ENCODE peak calls at places on chromosomes 4 and X, in six cellular contexts. X is fibroblast of mammary gland, U is cardiac fibroblast, W is A549, Q is ascending aorta, N is glutamatergic neuron. E is an unnamed sample.

GRCh38 chr4:55397024-55397520 is 1.3 kb downstream of the TMEM165 start:
- DNase-seq in X (peak; percentile 47), W (no peak), Q (peak; percentile 65), N (peak; percentile 17), U (peak; percentile 69), E (no peak)

GRCh38 chr4:146146918-146147317 is 28.6 kb upstream of the LSM6 start:
- DNase-seq in N (no peak), X (no peak), Q (no peak), U (no peak), W (no peak), E (no peak)

GRCh38 chrX:97399400-97399799 is 515.7 kb downstream of the RPA4 start:
- DNase-seq in U (peak; percentile 38), W (peak; percentile 25), X (peak; percentile 68), Q (no peak), N (no peak), E (no peak)

GRCh38 chr4:60656171-60656570 is 544.0 kb upstream of the ADGRL3 start:
- DNase-seq in U (peak; percentile 2), Q (no peak), W (no peak), N (no peak), X (no peak), E (no peak)

GRCh38 chrX:114712466-114712865 is 128.6 kb downstream of the HTR2C start:
- DNase-seq in Q (no peak), X (peak; percentile 60), U (no peak), W (no peak), N (no peak), E (no peak)

GRCh38 chrX:104343408-104344129 is 88.8 kb upstream of the ESX1 start:
- DNase-seq in W (peak; percentile 20), U (peak; percentile 88), X (peak; percentile 83), N (peak; percentile 19), Q (no peak), E (no peak)

GRCh38 chr4:181569553-181569952 is 673.6 kb upstream of the TENM3 start:
- DNase-seq in N (no peak), U (peak; percentile 69), Q (no peak), W (peak; percentile 6), X (peak; percentile 73), E (peak; percentile 20)

GRCh38 chr4:182143822-182144620 is 99.2 kb upstream of the TENM3 start:
- DNase-seq in X (peak; percentile 81), W (peak; percentile 18), N (peak; percentile 60), U (peak; percentile 68), Q (no peak), E (no peak)

GRCh38 chr4:6085028-6085942 is 67.1 kb upstream of the C4orf50 start:
- DNase-seq in W (no peak), U (no peak), Q (no peak), N (no peak), X (no peak), E (no peak)

GRCh38 chr4:181301735-181302380 is 941.3 kb upstream of the TENM3 start:
- DNase-seq in X (peak; percentile 26), N (peak; percentile 66), W (peak; percentile 4), U (peak; percentile 10), Q (no peak), E (peak; percentile 14)

GRCh38 chrX:10477525-10477924 is 142.9 kb downstream of the MID1 start:
- DNase-seq in U (peak; percentile 34), X (no peak), N (no peak), Q (no peak), W (no peak), E (no peak)

GRCh38 chr4:76687730-76688441 is 210.1 kb downstream of the SOWAHB start:
- DNase-seq in W (no peak), N (no peak), Q (no peak), U (no peak), X (no peak), E (no peak)

DNA sequence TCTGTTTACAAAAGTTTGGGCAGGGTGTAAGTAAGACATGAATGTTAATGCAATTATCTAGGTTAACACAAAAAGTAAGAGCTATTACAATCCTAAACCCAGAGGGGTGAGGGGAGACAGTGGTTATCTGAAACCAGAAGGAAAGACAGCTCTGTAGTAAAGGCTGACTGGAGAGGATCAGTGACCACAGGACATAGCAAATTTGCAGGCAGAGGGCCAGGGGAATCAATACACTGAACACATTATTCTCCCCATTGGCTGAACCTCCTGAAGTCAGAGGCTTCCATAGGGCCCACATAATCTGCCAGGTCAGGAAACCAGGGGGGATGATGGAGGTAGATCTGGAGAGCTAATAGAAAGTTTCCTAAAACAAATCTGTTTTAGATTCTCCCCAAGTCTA is 689.4 kb upstream of the ATOH1 start:
- DNase-seq in W (no peak), Q (no peak), N (no peak), X (no peak), U (no peak), E (no peak)
- TF ChIP-seq CTCF in W (no peak), Q (no peak), N (no peak), X (no peak), U (no peak), E (no peak)

GRCh38 chr4:112094330-112094729 is 50.9 kb upstream of the FAM241A start:
- DNase-seq in Q (no peak), X (no peak), U (no peak), W (no peak), N (no peak), E (no peak)
- TF ChIP-seq CTCF in Q (no peak), X (no peak), U (no peak), W (no peak), N (no peak), E (no peak)

DNA sequence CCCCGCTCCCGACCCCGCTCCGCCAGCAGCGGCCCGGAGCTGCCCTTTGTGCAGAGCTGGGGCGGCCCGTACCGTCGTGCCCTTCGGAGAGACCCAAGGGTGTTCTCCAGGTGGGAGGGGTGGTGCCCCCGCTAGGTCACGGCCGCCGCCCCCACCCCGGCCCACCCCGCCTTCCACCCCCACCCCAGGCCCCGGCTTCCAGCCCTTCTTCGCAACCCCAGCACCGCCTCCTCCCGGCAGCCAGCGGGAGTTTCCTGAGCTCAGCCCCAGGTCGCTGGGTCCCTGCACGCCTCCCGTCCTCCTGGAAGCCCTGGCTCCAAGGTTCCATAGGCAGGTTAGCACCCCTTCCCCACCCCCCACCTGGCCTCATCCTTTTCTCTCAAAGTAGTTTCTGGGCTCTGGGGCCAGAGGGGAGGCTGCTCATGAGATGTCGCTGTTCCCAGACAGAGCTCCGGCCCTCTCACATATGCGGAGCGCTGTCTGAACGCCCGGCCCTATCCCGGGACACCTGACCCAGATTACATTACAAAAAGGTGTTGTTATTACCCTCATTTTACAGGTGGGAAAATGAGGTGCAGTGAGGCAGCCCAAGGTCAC is 25.2 kb upstream of the FGFR3 start:
- DNase-seq in X (peak; percentile 20), N (peak; percentile 82), Q (no peak), U (peak; percentile 35), W (peak; percentile 87), E (peak; percentile 95)
- TF ChIP-seq CTCF in X (peak; percentile 38), N (peak; percentile 65), Q (peak; percentile 5), U (peak; percentile 45), W (peak; percentile 21), E (peak; percentile 19)

DNA sequence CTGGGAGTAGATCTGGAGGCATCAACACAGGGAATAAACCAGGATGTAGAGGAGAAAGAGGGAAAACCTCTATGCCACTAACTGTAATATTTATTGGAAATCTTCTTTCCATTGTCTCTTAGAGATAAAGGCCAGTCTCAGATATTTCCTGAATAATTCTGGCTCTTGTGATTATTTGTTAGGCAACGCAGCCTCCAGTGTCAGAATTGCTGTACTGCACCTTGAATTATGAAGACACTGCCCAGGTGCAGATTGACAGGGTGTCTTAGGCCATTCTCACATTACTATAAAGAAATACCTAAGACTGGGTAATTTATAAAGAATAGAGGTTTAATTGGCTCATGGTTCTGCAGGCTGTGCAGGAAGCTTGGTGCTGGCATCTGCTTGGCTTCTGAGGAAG is 100.7 kb upstream of the ZDHHC15 start:
- DNase-seq in U (no peak), X (no peak), N (no peak), Q (no peak), W (no peak), E (no peak)
- TF ChIP-seq CTCF in U (no peak), X (peak; percentile 5), N (peak; percentile 44), Q (no peak), W (no peak), E (no peak)

GRCh38 chrX:48937065-48937907 is 18.5 kb upstream of the PIM2 start:
- DNase-seq in X (peak; percentile 23), Q (peak; percentile 72), N (no peak), W (no peak), U (peak; percentile 28), E (no peak)
- TF ChIP-seq CTCF in X (no peak), Q (no peak), N (no peak), W (no peak), U (no peak), E (no peak)

GRCh38 chr4:87649980-87650379 is at the start of gene DMP1:
- DNase-seq in W (no peak), X (no peak), N (no peak), U (no peak), Q (no peak), E (no peak)

GRCh38 chr4:87644286-87644685 is 5.8 kb upstream of the DMP1 start:
- DNase-seq in X (no peak), U (no peak), N (no peak), Q (no peak), W (no peak), E (no peak)
- TF ChIP-seq CTCF in X (peak; percentile 20), U (no peak), N (no peak), Q (no peak), W (no peak), E (no peak)

GRCh38 chr4:176569301-176569700 is 223.4 kb downstream of the VEGFC start:
- DNase-seq in X (peak; percentile 38), N (no peak), Q (no peak), W (no peak), U (no peak), E (no peak)
- TF ChIP-seq CTCF in X (peak; percentile 28), N (no peak), Q (no peak), W (no peak), U (no peak), E (no peak)

DNA sequence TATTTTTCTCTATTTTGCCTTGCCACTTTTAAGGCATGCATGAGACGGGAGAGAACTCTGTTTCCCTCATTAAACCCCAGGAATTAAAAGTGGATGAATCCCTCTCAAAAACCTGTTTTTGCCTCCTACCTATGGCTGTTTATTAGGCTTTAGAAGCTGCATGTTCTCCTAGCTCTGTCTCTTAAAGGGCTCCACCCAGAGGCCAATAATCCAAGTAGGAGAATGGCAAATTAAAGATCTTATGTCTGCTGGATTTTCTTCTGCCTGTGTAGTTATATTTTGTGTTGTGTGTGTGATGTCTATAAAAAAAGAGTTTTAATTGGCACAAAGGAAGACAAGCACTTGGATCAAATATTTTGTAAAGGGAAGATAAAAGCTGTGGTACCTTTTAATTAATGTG is 32.4 kb downstream of the MAGEC1 start:
- DNase-seq in N (no peak), U (peak; percentile 2), Q (no peak), W (no peak), X (no peak), E (no peak)
- TF ChIP-seq CTCF in N (no peak), U (no peak), Q (no peak), W (peak; percentile 16), X (no peak), E (no peak)